ENCODE peak calls at places on chromosome 4, in five cellular contexts. One of them, this sample, is unnamed.

GRCh38 chr4:157095716-157096115 is 19.8 kb downstream of the GLRB start:
- DNase-seq in kidney epithelial cell: no peak
- DNase-seq in astrocyte of the spinal cord: no peak
- DNase-seq in cardiac muscle cell: no peak
- DNase-seq in heart left ventricle: no peak
- DNase-seq in this sample: no peak

GRCh38 chr4:108799335-108799734 is 36.5 kb upstream of the ETNPPL start:
- DNase-seq in cardiac muscle cell: no peak
- DNase-seq in heart left ventricle: no peak
- DNase-seq in kidney epithelial cell: no peak
- DNase-seq in astrocyte of the spinal cord: no peak
- DNase-seq in this sample: no peak

GRCh38 chr4:94523033-94523590 is 71.4 kb downstream of the PDLIM5 start:
- DNase-seq in kidney epithelial cell: no peak
- DNase-seq in heart left ventricle: no peak
- DNase-seq in astrocyte of the spinal cord: no peak
- DNase-seq in cardiac muscle cell: no peak
- DNase-seq in this sample: no peak

GRCh38 chr4:105992641-105993305 is 97.5 kb downstream of the NPNT start:
- DNase-seq in cardiac muscle cell: no peak
- DNase-seq in heart left ventricle: no peak
- DNase-seq in kidney epithelial cell: peak; percentile 81
- DNase-seq in astrocyte of the spinal cord: peak; percentile 24
- DNase-seq in this sample: no peak

GRCh38 chr4:111204807-111205206 is 581.9 kb upstream of the PITX2 start:
- DNase-seq in astrocyte of the spinal cord: no peak
- DNase-seq in cardiac muscle cell: no peak
- DNase-seq in kidney epithelial cell: no peak
- DNase-seq in heart left ventricle: no peak
- DNase-seq in this sample: no peak

GRCh38 chr4:108849611-108850406 is 87.0 kb upstream of the ETNPPL start:
- DNase-seq in astrocyte of the spinal cord: peak; percentile 83
- DNase-seq in cardiac muscle cell: no peak
- DNase-seq in heart left ventricle: no peak
- DNase-seq in kidney epithelial cell: peak; percentile 39
- DNase-seq in this sample: no peak

GRCh38 chr4:156933633-156934258 is 37.9 kb downstream of the PDGFC start:
- DNase-seq in kidney epithelial cell: peak; percentile 91
- DNase-seq in cardiac muscle cell: no peak
- DNase-seq in heart left ventricle: no peak
- DNase-seq in astrocyte of the spinal cord: peak; percentile 86
- DNase-seq in this sample: no peak

GRCh38 chr4:128345650-128346049 is 58.0 kb upstream of the PGRMC2 start:
- DNase-seq in kidney epithelial cell: no peak
- DNase-seq in cardiac muscle cell: no peak
- DNase-seq in heart left ventricle: no peak
- DNase-seq in astrocyte of the spinal cord: no peak
- DNase-seq in this sample: no peak

GRCh38 chr4:170259631-170260153 is 169.9 kb upstream of the AADAT start:
- DNase-seq in cardiac muscle cell: peak; percentile 97
- DNase-seq in kidney epithelial cell: peak; percentile 70
- DNase-seq in astrocyte of the spinal cord: peak; percentile 86
- DNase-seq in heart left ventricle: peak; percentile 22
- DNase-seq in this sample: no peak

GRCh38 chr4:125191252-125191651 is 123.5 kb upstream of the FAT4 start:
- DNase-seq in heart left ventricle: no peak
- DNase-seq in astrocyte of the spinal cord: peak; percentile 87
- DNase-seq in cardiac muscle cell: no peak
- DNase-seq in kidney epithelial cell: no peak
- DNase-seq in this sample: no peak

GRCh38 chr4:48262926-48263325 is 6.7 kb downstream of the TEC start:
- DNase-seq in cardiac muscle cell: no peak
- DNase-seq in heart left ventricle: no peak
- DNase-seq in kidney epithelial cell: no peak
- DNase-seq in astrocyte of the spinal cord: peak; percentile 80
- DNase-seq in this sample: no peak

GRCh38 chr4:84878090-84878489 is 88.4 kb downstream of the WDFY3 start:
- DNase-seq in kidney epithelial cell: peak; percentile 60
- DNase-seq in cardiac muscle cell: no peak
- DNase-seq in heart left ventricle: no peak
- DNase-seq in astrocyte of the spinal cord: peak; percentile 74
- DNase-seq in this sample: no peak

GRCh38 chr4:1248262-1249147 is at the start of gene CTBP1:
- DNase-seq in kidney epithelial cell: no peak
- DNase-seq in astrocyte of the spinal cord: peak; percentile 79
- DNase-seq in cardiac muscle cell: peak; percentile 91
- DNase-seq in heart left ventricle: peak; percentile 84
- DNase-seq in this sample: peak; percentile 88

GRCh38 chr4:8079031-8079885 is 79.4 kb downstream of the ABLIM2 start:
- DNase-seq in astrocyte of the spinal cord: no peak
- DNase-seq in kidney epithelial cell: no peak
- DNase-seq in cardiac muscle cell: peak; percentile 66
- DNase-seq in heart left ventricle: no peak
- DNase-seq in this sample: no peak

GRCh38 chr4:6367313-6367945 is 97.8 kb downstream of the WFS1 start:
- DNase-seq in heart left ventricle: no peak
- DNase-seq in astrocyte of the spinal cord: no peak
- DNase-seq in kidney epithelial cell: no peak
- DNase-seq in cardiac muscle cell: no peak
- DNase-seq in this sample: no peak

GRCh38 chr4:9927317-9928007 is 93.8 kb downstream of the SLC2A9 start:
- DNase-seq in heart left ventricle: no peak
- DNase-seq in cardiac muscle cell: no peak
- DNase-seq in astrocyte of the spinal cord: no peak
- DNase-seq in kidney epithelial cell: no peak
- DNase-seq in this sample: no peak

GRCh38 chr4:185215261-185215660 is 5.9 kb downstream of the SNX25 start:
- DNase-seq in astrocyte of the spinal cord: no peak
- DNase-seq in cardiac muscle cell: no peak
- DNase-seq in heart left ventricle: no peak
- DNase-seq in kidney epithelial cell: no peak
- DNase-seq in this sample: no peak
- H3K4me3 ChIP-seq in astrocyte of the spinal cord: no peak overlapping the region
- H3K4me3 ChIP-seq in cardiac muscle cell: no peak overlapping the region
- H3K4me3 ChIP-seq in heart left ventricle: no peak overlapping the region
- H3K4me3 ChIP-seq in kidney epithelial cell: no peak overlapping the region
- H3K4me3 ChIP-seq in this sample: no peak overlapping the region

GRCh38 chr4:89049853-89050252 is 7.1 kb downstream of the FAM13A start:
- DNase-seq in heart left ventricle: no peak
- DNase-seq in astrocyte of the spinal cord: no peak
- DNase-seq in cardiac muscle cell: no peak
- DNase-seq in kidney epithelial cell: no peak
- DNase-seq in this sample: no peak

GRCh38 chr4:89056292-89056952 is 563 bp downstream of the FAM13A start:
- DNase-seq in cardiac muscle cell: no peak
- DNase-seq in kidney epithelial cell: no peak
- DNase-seq in heart left ventricle: no peak
- DNase-seq in astrocyte of the spinal cord: peak; percentile 11
- DNase-seq in this sample: no peak

GRCh38 chr4:89056953-89057398 is at the start of gene FAM13A:
- DNase-seq in kidney epithelial cell: peak; percentile 99
- DNase-seq in astrocyte of the spinal cord: peak; percentile 97
- DNase-seq in heart left ventricle: peak; percentile 77
- DNase-seq in cardiac muscle cell: peak; percentile 98
- DNase-seq in this sample: peak; percentile 88

GRCh38 chr4:89054627-89055026 is 2.4 kb downstream of the FAM13A start:
- DNase-seq in cardiac muscle cell: no peak
- DNase-seq in kidney epithelial cell: no peak
- DNase-seq in heart left ventricle: no peak
- DNase-seq in astrocyte of the spinal cord: no peak
- DNase-seq in this sample: no peak

GRCh38 chr4:89055157-89056080 is 1.6 kb downstream of the FAM13A start:
- DNase-seq in kidney epithelial cell: no peak
- DNase-seq in heart left ventricle: no peak
- DNase-seq in astrocyte of the spinal cord: no peak
- DNase-seq in cardiac muscle cell: peak; percentile 6
- DNase-seq in this sample: no peak
- H3K4me3 ChIP-seq in kidney epithelial cell: peak overlapping the region; percentile 10
- H3K4me3 ChIP-seq in heart left ventricle: no peak overlapping the region
- H3K4me3 ChIP-seq in astrocyte of the spinal cord: peak overlapping the region; percentile 61
- H3K4me3 ChIP-seq in cardiac muscle cell: peak overlapping the region; percentile 67
- H3K4me3 ChIP-seq in this sample: peak overlapping the region; percentile 71

DNA sequence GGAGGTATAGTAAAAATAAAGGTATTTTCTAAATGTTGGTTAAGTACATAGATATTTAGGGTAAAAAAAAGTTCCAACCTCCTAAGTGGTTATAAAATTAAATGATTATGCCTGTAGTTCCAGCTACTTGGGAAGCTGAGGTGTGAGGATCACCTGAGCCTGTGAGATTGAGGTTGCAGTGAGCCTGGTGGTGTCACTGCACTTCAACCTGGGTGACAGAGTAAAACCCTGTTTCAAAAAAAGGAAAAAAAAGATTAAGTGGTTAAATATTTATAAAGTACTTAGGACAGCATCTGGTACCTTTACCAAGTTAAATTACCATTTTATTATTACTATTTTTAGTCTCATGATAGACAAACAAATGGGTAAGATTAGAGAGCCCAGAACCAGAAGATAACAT is 1801.0 kb downstream of the C4orf33 start:
- DNase-seq in kidney epithelial cell: no peak
- DNase-seq in heart left ventricle: no peak
- DNase-seq in astrocyte of the spinal cord: no peak
- DNase-seq in cardiac muscle cell: no peak
- DNase-seq in this sample: no peak
- H3K4me3 ChIP-seq in kidney epithelial cell: no peak overlapping the region
- H3K4me3 ChIP-seq in heart left ventricle: no peak overlapping the region
- H3K4me3 ChIP-seq in astrocyte of the spinal cord: no peak overlapping the region
- H3K4me3 ChIP-seq in cardiac muscle cell: no peak overlapping the region
- H3K4me3 ChIP-seq in this sample: no peak overlapping the region

DNA sequence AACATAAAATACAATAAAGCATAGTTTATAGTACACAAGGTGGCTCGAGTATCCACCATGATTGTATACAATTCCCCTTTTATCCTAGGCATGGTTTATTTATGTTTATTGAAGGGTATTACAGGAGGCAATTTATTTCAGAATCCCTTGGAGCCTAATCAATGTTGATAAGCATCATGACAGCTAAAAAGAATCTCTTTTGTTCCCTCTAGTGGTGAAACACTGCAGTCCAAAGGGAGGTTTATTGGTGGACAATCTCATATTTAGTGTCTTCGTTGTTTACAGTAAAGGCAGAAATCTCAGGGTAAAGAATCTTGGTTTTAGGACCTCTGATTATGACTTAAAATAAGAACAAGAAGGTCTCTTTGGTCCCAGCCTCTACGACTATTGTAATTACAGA is 1712.5 kb downstream of the C4orf33 start:
- DNase-seq in astrocyte of the spinal cord: peak; percentile 38
- DNase-seq in cardiac muscle cell: peak; percentile 3
- DNase-seq in kidney epithelial cell: no peak
- DNase-seq in heart left ventricle: no peak
- DNase-seq in this sample: no peak
- H3K4me3 ChIP-seq in astrocyte of the spinal cord: no peak overlapping the region
- H3K4me3 ChIP-seq in cardiac muscle cell: no peak overlapping the region
- H3K4me3 ChIP-seq in kidney epithelial cell: no peak overlapping the region
- H3K4me3 ChIP-seq in heart left ventricle: no peak overlapping the region
- H3K4me3 ChIP-seq in this sample: no peak overlapping the region

GRCh38 chr4:23887989-23888388 is 1.9 kb downstream of the PPARGC1A start:
- DNase-seq in astrocyte of the spinal cord: no peak
- DNase-seq in cardiac muscle cell: no peak
- DNase-seq in heart left ventricle: no peak
- DNase-seq in kidney epithelial cell: no peak
- DNase-seq in this sample: no peak
- H3K4me3 ChIP-seq in astrocyte of the spinal cord: no peak overlapping the region
- H3K4me3 ChIP-seq in cardiac muscle cell: peak overlapping the region; percentile 63
- H3K4me3 ChIP-seq in heart left ventricle: peak overlapping the region; percentile 41
- H3K4me3 ChIP-seq in kidney epithelial cell: peak overlapping the region; percentile 64
- H3K4me3 ChIP-seq in this sample: peak overlapping the region; percentile 75

GRCh38 chr4:182577411-182577810 is 334.2 kb downstream of the TENM3 start:
- DNase-seq in kidney epithelial cell: no peak
- DNase-seq in heart left ventricle: no peak
- DNase-seq in astrocyte of the spinal cord: no peak
- DNase-seq in cardiac muscle cell: no peak
- DNase-seq in this sample: no peak

GRCh38 chr4:182576609-182577289 is 333.5 kb downstream of the TENM3 start:
- DNase-seq in kidney epithelial cell: no peak
- DNase-seq in heart left ventricle: no peak
- DNase-seq in astrocyte of the spinal cord: no peak
- DNase-seq in cardiac muscle cell: no peak
- DNase-seq in this sample: no peak

GRCh38 chr4:182578402-182578801 is 335.2 kb downstream of the TENM3 start:
- DNase-seq in heart left ventricle: no peak
- DNase-seq in astrocyte of the spinal cord: peak; percentile 60
- DNase-seq in kidney epithelial cell: peak; percentile 89
- DNase-seq in cardiac muscle cell: peak; percentile 83
- DNase-seq in this sample: no peak

GRCh38 chr4:182575225-182575624 is 332.0 kb downstream of the TENM3 start:
- DNase-seq in heart left ventricle: no peak
- DNase-seq in astrocyte of the spinal cord: no peak
- DNase-seq in kidney epithelial cell: no peak
- DNase-seq in cardiac muscle cell: no peak
- DNase-seq in this sample: no peak

GRCh38 chr4:182574706-182575105 is 331.5 kb downstream of the TENM3 start:
- DNase-seq in kidney epithelial cell: no peak
- DNase-seq in astrocyte of the spinal cord: no peak
- DNase-seq in cardiac muscle cell: no peak
- DNase-seq in heart left ventricle: no peak
- DNase-seq in this sample: no peak
- H3K4me3 ChIP-seq in kidney epithelial cell: no peak overlapping the region
- H3K4me3 ChIP-seq in astrocyte of the spinal cord: no peak overlapping the region
- H3K4me3 ChIP-seq in cardiac muscle cell: no peak overlapping the region
- H3K4me3 ChIP-seq in heart left ventricle: no peak overlapping the region
- H3K4me3 ChIP-seq in this sample: no peak overlapping the region

GRCh38 chr4:113026556-113026955 is 22.9 kb upstream of the ANK2 start:
- DNase-seq in heart left ventricle: no peak
- DNase-seq in kidney epithelial cell: peak; percentile 9
- DNase-seq in cardiac muscle cell: no peak
- DNase-seq in astrocyte of the spinal cord: peak; percentile 22
- DNase-seq in this sample: no peak
- H3K4me3 ChIP-seq in heart left ventricle: no peak overlapping the region
- H3K4me3 ChIP-seq in kidney epithelial cell: no peak overlapping the region
- H3K4me3 ChIP-seq in cardiac muscle cell: no peak overlapping the region
- H3K4me3 ChIP-seq in astrocyte of the spinal cord: no peak overlapping the region
- H3K4me3 ChIP-seq in this sample: no peak overlapping the region

DNA sequence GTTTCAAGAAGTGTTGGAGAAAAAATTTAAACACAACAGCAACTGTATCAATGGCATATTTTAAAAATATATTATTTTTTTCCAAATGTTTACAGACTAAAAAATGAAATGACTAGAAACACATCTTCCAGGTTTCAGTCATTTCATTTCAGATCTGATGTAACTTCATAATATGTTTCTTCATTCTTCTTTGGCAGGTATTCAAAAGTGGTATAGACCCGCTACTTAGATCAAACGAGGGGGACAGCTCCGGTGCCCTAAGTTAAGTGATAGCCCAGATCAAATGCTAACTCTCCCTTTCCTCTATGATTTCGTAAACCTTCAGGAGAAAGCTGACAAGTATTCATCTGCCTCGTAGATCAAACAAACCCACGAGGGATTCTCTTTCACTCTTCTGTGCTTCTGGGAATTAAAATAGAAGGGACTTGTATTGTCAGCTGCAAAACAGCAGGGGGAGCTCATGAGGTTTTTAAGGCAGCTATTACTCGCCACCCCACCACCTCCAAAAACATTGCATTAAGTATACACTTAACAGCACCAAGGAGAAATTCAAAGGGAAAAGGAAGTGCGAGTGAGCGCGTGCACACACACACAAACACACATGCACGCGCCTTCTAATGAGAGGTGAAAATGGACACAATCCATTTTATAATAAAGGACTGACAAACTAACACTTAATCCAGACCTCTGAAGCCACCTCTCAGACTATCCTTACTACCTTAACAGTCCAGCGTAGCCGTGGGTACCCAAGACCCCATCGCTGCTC is 21.4 kb downstream of the HELT start:
- DNase-seq in heart left ventricle: peak; percentile 50
- DNase-seq in kidney epithelial cell: peak; percentile 18
- DNase-seq in astrocyte of the spinal cord: peak; percentile 73
- DNase-seq in cardiac muscle cell: peak; percentile 64
- DNase-seq in this sample: no peak
- H3K4me3 ChIP-seq in heart left ventricle: no peak overlapping the region
- H3K4me3 ChIP-seq in kidney epithelial cell: no peak overlapping the region
- H3K4me3 ChIP-seq in astrocyte of the spinal cord: no peak overlapping the region
- H3K4me3 ChIP-seq in cardiac muscle cell: no peak overlapping the region
- H3K4me3 ChIP-seq in this sample: no peak overlapping the region

This sample was measured in coronary artery.